ENCODE peak calls at places on chromosomes 7 and 10, in seven cellular contexts. One of them, this sample, is unnamed. For H3K36me3, the result is how much of the 10 kb centered on the place peaks cover.

GRCh38 chr10:86295791-86296190 is 70.8 kb downstream of the GRID1 start:
- DNase-seq in transverse colon: no peak
- DNase-seq in HCT116: no peak
- DNase-seq in testis: peak
- DNase-seq in ovary: no peak
- DNase-seq in IMR-90: no peak
- DNase-seq in Peyer's patch: no peak
- DNase-seq in this sample: peak

GRCh38 chr10:117616179-117616578 is 73.6 kb downstream of the EMX2 start:
- DNase-seq in transverse colon: no peak
- DNase-seq in HCT116: no peak
- DNase-seq in testis: no peak
- DNase-seq in ovary: no peak
- DNase-seq in IMR-90: no peak
- DNase-seq in Peyer's patch: no peak
- DNase-seq in this sample: no peak

GRCh38 chr10:78875932-78876331 is 192.8 kb upstream of the ZMIZ1 start:
- DNase-seq in transverse colon: no peak
- DNase-seq in HCT116: no peak
- DNase-seq in testis: no peak
- DNase-seq in ovary: no peak
- DNase-seq in IMR-90: no peak
- DNase-seq in Peyer's patch: no peak
- DNase-seq in this sample: no peak

GRCh38 chr7:116215550-116215949 is 5.2 kb downstream of the TES start:
- DNase-seq in transverse colon: no peak
- DNase-seq in HCT116: no peak
- DNase-seq in testis: no peak
- DNase-seq in ovary: no peak
- DNase-seq in IMR-90: no peak
- DNase-seq in Peyer's patch: no peak
- DNase-seq in this sample: no peak

GRCh38 chr7:44215531-44215930 is 14.8 kb downstream of the YKT6 start:
- DNase-seq in transverse colon: no peak
- DNase-seq in HCT116: no peak
- DNase-seq in testis: no peak
- DNase-seq in ovary: peak
- DNase-seq in IMR-90: no peak
- DNase-seq in Peyer's patch: no peak
- DNase-seq in this sample: peak

GRCh38 chr7:76356823-76357222 is 2.0 kb downstream of the YWHAG start:
- DNase-seq in transverse colon: peak
- DNase-seq in HCT116: no peak
- DNase-seq in testis: no peak
- DNase-seq in ovary: no peak
- DNase-seq in IMR-90: peak
- DNase-seq in Peyer's patch: no peak
- DNase-seq in this sample: no peak

GRCh38 chr7:116630357-116630756 is 41.6 kb upstream of the MET start:
- DNase-seq in transverse colon: no peak
- DNase-seq in HCT116: no peak
- DNase-seq in testis: no peak
- DNase-seq in ovary: no peak
- DNase-seq in IMR-90: no peak
- DNase-seq in Peyer's patch: no peak
- DNase-seq in this sample: no peak

GRCh38 chr7:101814996-101815825 is 2.2 kb upstream of the CUX1 start:
- DNase-seq in transverse colon: peak
- DNase-seq in HCT116: no peak
- DNase-seq in testis: peak
- DNase-seq in ovary: peak
- DNase-seq in IMR-90: peak
- DNase-seq in Peyer's patch: peak
- DNase-seq in this sample: peak

GRCh38 chr10:116742367-116743265 is at the start of gene HSPA12A:
- DNase-seq in transverse colon: peak
- DNase-seq in HCT116: peak
- DNase-seq in testis: peak
- DNase-seq in ovary: peak
- DNase-seq in IMR-90: peak
- DNase-seq in Peyer's patch: peak
- DNase-seq in this sample: peak

GRCh38 chr7:104943502-104944343 is 70.3 kb upstream of the KMT2E start:
- DNase-seq in transverse colon: peak
- DNase-seq in HCT116: peak
- DNase-seq in testis: peak
- DNase-seq in ovary: peak
- DNase-seq in IMR-90: no peak
- DNase-seq in Peyer's patch: peak
- DNase-seq in this sample: peak

GRCh38 chr10:54372164-54372563 is 428.9 kb downstream of the PCDH15 start:
- DNase-seq in transverse colon: no peak
- DNase-seq in HCT116: no peak
- DNase-seq in testis: no peak
- DNase-seq in ovary: no peak
- DNase-seq in IMR-90: no peak
- DNase-seq in Peyer's patch: no peak
- DNase-seq in this sample: no peak

GRCh38 chr10:26799342-26799741 is 61.4 kb downstream of the ABI1 start:
- DNase-seq in transverse colon: peak
- DNase-seq in HCT116: no peak
- DNase-seq in testis: no peak
- DNase-seq in ovary: no peak
- DNase-seq in IMR-90: no peak
- DNase-seq in Peyer's patch: peak
- DNase-seq in this sample: no peak

GRCh38 chr10:117429644-117430043 is 54.4 kb upstream of the PDZD8 start:
- DNase-seq in transverse colon: no peak
- DNase-seq in HCT116: no peak
- DNase-seq in testis: no peak
- DNase-seq in ovary: no peak
- DNase-seq in IMR-90: no peak
- DNase-seq in Peyer's patch: no peak
- DNase-seq in this sample: no peak

GRCh38 chr7:123432601-123433000 is 101.8 kb downstream of the IQUB start:
- DNase-seq in transverse colon: no peak
- DNase-seq in HCT116: no peak
- DNase-seq in testis: no peak
- DNase-seq in ovary: no peak
- DNase-seq in IMR-90: no peak
- DNase-seq in Peyer's patch: no peak
- DNase-seq in this sample: no peak

GRCh38 chr7:97024209-97025129 is at the start of gene DLX5:
- DNase-seq in transverse colon: no peak
- DNase-seq in HCT116: no peak
- DNase-seq in testis: peak
- DNase-seq in ovary: peak
- DNase-seq in IMR-90: peak
- DNase-seq in Peyer's patch: no peak
- DNase-seq in this sample: no peak

GRCh38 chr10:88819290-88819689 is 16.8 kb downstream of the LIPM start:
- DNase-seq in transverse colon: no peak
- DNase-seq in HCT116: no peak
- DNase-seq in testis: no peak
- DNase-seq in ovary: no peak
- DNase-seq in IMR-90: peak
- DNase-seq in Peyer's patch: no peak
- DNase-seq in this sample: no peak

GRCh38 chr10:103042129-103042528 is 124.0 kb downstream of the CNNM2 start:
- DNase-seq in transverse colon: no peak
- DNase-seq in HCT116: no peak
- DNase-seq in testis: no peak
- DNase-seq in ovary: no peak
- DNase-seq in IMR-90: no peak
- DNase-seq in Peyer's patch: no peak
- DNase-seq in this sample: no peak

DNA sequence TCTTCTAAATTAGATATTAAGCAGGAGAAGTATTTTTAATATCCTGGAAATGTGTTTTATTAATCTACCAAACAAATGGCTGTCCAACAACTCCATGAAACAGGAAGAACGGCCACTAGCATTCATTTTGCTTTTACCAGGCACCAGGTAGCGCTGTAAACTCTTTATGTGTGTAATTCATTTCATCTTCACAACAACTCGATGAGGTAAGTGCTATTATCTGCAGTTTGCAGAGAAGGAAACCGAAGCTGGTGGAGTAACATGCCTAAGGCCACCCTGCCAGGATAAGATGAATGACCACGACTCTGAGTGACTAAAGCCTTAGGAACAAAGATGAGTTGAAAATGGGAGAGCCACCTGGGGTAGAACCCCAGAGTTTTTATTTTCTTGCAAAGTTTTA is 101.2 kb downstream of the KIAA1217 start:
- DNase-seq in transverse colon: no peak
- DNase-seq in HCT116: no peak
- DNase-seq in testis: no peak
- DNase-seq in ovary: no peak
- DNase-seq in IMR-90: no peak
- DNase-seq in Peyer's patch: no peak
- DNase-seq in this sample: no peak
- H3K27ac ChIP-seq in transverse colon: no peak
- H3K27ac ChIP-seq in HCT116: no peak
- H3K27ac ChIP-seq in testis: no peak
- H3K27ac ChIP-seq in ovary: no peak
- H3K27ac ChIP-seq in IMR-90: no peak
- H3K27ac ChIP-seq in Peyer's patch: no peak
- H3K27ac ChIP-seq in this sample: no peak

GRCh38 chr10:29980084-29980483 is 79.3 kb downstream of the JCAD start:
- DNase-seq in transverse colon: no peak
- DNase-seq in HCT116: no peak
- DNase-seq in testis: peak
- DNase-seq in ovary: peak
- DNase-seq in IMR-90: no peak
- DNase-seq in Peyer's patch: no peak
- DNase-seq in this sample: no peak

GRCh38 chr10:29974773-29975172 is 84.6 kb downstream of the JCAD start:
- DNase-seq in transverse colon: no peak
- DNase-seq in HCT116: no peak
- DNase-seq in testis: no peak
- DNase-seq in ovary: no peak
- DNase-seq in IMR-90: no peak
- DNase-seq in Peyer's patch: no peak
- DNase-seq in this sample: no peak

GRCh38 chr10:29977161-29977560 is 82.2 kb downstream of the JCAD start:
- DNase-seq in transverse colon: no peak
- DNase-seq in HCT116: no peak
- DNase-seq in testis: no peak
- DNase-seq in ovary: no peak
- DNase-seq in IMR-90: no peak
- DNase-seq in Peyer's patch: no peak
- DNase-seq in this sample: no peak

GRCh38 chr10:29981510-29981909 is 77.9 kb downstream of the JCAD start:
- DNase-seq in transverse colon: no peak
- DNase-seq in HCT116: no peak
- DNase-seq in testis: no peak
- DNase-seq in ovary: no peak
- DNase-seq in IMR-90: no peak
- DNase-seq in Peyer's patch: no peak
- DNase-seq in this sample: no peak

DNA sequence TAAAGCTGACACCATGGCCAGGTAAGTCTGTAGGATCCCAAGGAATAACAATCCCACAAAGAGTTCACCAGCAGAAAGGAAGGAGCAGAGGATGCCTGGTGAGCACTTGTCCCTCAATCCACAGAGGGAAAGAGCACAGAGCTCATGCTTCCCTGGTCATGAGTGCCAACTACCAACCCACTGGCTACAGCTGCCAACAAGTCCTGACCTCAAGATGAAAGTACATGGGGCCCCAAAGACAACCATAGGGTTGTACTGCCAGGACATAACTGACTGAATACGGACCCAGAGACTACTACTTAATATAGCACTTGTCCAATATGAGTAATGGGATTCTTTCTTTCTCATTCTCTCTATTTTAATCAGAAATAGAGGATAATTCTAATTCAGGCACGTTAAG is 83.3 kb downstream of the JCAD start:
- DNase-seq in transverse colon: no peak
- DNase-seq in HCT116: no peak
- DNase-seq in testis: no peak
- DNase-seq in ovary: no peak
- DNase-seq in IMR-90: no peak
- DNase-seq in Peyer's patch: no peak
- DNase-seq in this sample: no peak
- TF ChIP-seq POLR2A in transverse colon: no peak
- TF ChIP-seq POLR2A in HCT116: no peak
- TF ChIP-seq POLR2A in testis: no peak
- TF ChIP-seq POLR2A in ovary: no peak
- TF ChIP-seq POLR2A in IMR-90: no peak
- TF ChIP-seq POLR2A in Peyer's patch: no peak
- TF ChIP-seq POLR2A in this sample: no peak

DNA sequence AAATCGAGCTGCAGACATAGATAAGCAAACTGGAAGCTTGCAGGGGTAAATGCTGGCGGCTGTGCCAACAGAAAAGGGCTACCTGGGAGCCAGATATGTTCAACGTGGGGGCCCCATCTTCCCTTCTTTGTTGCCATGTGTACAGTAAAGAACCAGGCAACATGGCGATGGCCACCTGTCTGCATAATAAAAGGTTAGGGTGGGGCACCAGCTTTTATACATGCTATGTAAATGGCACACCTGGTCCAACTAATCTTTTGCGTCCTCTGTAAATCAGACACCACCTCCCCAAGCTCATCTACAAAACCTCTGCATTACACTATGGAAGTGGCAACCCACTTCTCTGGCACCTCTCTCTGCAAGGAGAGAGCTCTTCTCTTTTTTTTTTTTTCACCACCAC is 13.9 kb downstream of the BUD31 start:
- DNase-seq in transverse colon: no peak
- DNase-seq in HCT116: no peak
- DNase-seq in testis: no peak
- DNase-seq in ovary: no peak
- DNase-seq in IMR-90: no peak
- DNase-seq in Peyer's patch: no peak
- DNase-seq in this sample: no peak
- H3K36me3 ChIP-seq in transverse colon: under half
- H3K36me3 ChIP-seq in HCT116: under half
- H3K36me3 ChIP-seq in testis: under half
- H3K36me3 ChIP-seq in ovary: under half
- H3K36me3 ChIP-seq in IMR-90: half or more
- H3K36me3 ChIP-seq in Peyer's patch: half or more
- H3K36me3 ChIP-seq in this sample: half or more

DNA sequence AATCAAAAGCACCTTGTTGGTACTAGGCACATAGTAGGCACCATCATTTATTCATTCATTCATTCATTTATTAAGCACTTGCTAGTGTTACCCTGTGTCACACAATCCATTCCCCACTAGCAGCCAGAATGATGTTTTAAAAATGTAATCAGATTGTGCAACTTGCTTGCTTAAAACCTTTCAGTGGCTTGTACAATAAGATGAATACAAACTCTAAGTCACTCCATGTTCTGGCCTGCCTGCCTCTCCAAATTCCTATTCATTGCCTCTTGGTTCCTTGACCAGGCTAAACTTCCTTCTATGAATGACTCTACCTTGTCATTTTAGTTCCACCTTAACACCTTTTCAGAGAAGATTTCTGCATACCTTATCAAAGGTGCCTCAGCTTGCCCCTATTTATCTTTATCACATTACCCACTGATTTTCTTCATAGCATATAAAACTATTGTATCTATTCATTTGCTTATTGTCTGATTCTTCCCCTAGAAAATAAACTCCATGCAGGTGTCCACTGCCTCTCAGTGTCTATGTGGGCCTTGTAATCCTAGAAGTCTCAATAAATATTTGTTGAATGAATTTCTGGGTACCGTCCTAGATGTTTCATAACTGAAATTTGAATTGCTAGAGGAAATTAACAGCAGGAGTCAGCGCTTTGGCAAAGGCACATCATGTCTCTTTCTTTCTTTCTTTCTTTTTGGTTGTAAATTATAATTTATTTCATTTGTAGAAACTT is 169.5 kb downstream of the TMEM26 start:
- DNase-seq in transverse colon: no peak
- DNase-seq in HCT116: no peak
- DNase-seq in testis: no peak
- DNase-seq in ovary: no peak
- DNase-seq in IMR-90: no peak
- DNase-seq in Peyer's patch: no peak
- DNase-seq in this sample: no peak
- H3K27ac ChIP-seq in transverse colon: peak
- H3K27ac ChIP-seq in HCT116: no peak
- H3K27ac ChIP-seq in testis: no peak
- H3K27ac ChIP-seq in ovary: no peak
- H3K27ac ChIP-seq in IMR-90: no peak
- H3K27ac ChIP-seq in Peyer's patch: no peak
- H3K27ac ChIP-seq in this sample: no peak